ENCODE peak calls at places on chromosomes 16 and 17, in four cellular contexts. W, J, Z and C are unnamed samples.

GRCh38 chr16:50269061-50269705 is 2.8 kb downstream of the ADCY7 start:
- DNase-seq in W (no peak), J (no peak), Z (peak; percentile 53), C (no peak)

GRCh38 chr16:49556252-49557069 is 182.9 kb downstream of the C16orf78 start:
- DNase-seq in W (peak; percentile 68), J (peak; percentile 4), Z (no peak), C (no peak)

GRCh38 chr16:31875112-31875803 is 1.7 kb downstream of the ZNF267 start:
- DNase-seq in W (peak; percentile 62), J (peak; percentile 35), Z (no peak), C (no peak)

GRCh38 chr17:47288531-47289116 is 35.0 kb downstream of the ITGB3 start:
- DNase-seq in W (peak; percentile 6), J (peak; percentile 18), Z (no peak), C (no peak)

GRCh38 chr17:34243732-34244299 is 11.3 kb upstream of the CCL2 start:
- DNase-seq in W (no peak), J (peak; percentile 5), Z (no peak), C (no peak)

GRCh38 chr16:53091508-53092211 is 36.9 kb downstream of the CHD9 start:
- DNase-seq in W (peak; percentile 92), J (peak; percentile 46), Z (peak; percentile 89), C (no peak)

GRCh38 chr16:3188925-3189825 is 1.2 kb downstream of the OR1F1 start:
- DNase-seq in W (peak; percentile 72), J (peak; percentile 54), Z (no peak), C (no peak)

GRCh38 chr17:64259922-64260321 is 3.1 kb downstream of the TEX2 start:
- DNase-seq in W (peak; percentile 74), J (peak; percentile 68), Z (no peak), C (peak; percentile 50)

GRCh38 chr17:82370471-82371332 is 863 bp upstream of the UTS2R start:
- DNase-seq in W (peak; percentile 26), J (no peak), Z (peak; percentile 35), C (no peak)

GRCh38 chr17:57911834-57912673 is 43.2 kb downstream of the CUEDC1 start:
- DNase-seq in W (no peak), J (peak; percentile 50), Z (peak; percentile 96), C (no peak)

GRCh38 chr16:10405386-10405939 is 19.6 kb downstream of the ATF7IP2 start:
- DNase-seq in W (no peak), J (no peak), Z (no peak), C (no peak)

GRCh38 chr16:74999683-75000480 is 1.1 kb downstream of the ZNRF1 start:
- DNase-seq in W (peak; percentile 77), J (peak; percentile 29), Z (peak; percentile 77), C (no peak)

GRCh38 chr17:63956296-63956920 is 16.3 kb downstream of the SCN4A start:
- DNase-seq in W (peak; percentile 9), J (no peak), Z (no peak), C (no peak)

GRCh38 chr16:79283578-79283977 is 317.0 kb downstream of the MAF start:
- DNase-seq in W (no peak), J (no peak), Z (no peak), C (no peak)

GRCh38 chr17:4733073-4733531 is 1.9 kb downstream of the MED11 start:
- DNase-seq in W (no peak), J (no peak), Z (peak; percentile 65), C (no peak)

GRCh38 chr17:81200695-81201580 is 21.8 kb downstream of the CEP131 start:
- DNase-seq in W (peak; percentile 86), J (peak; percentile 57), Z (no peak), C (peak; percentile 49)

GRCh38 chr16:2170080-2170479 is 14.5 kb downstream of the TRAF7 start:
- DNase-seq in W (no peak), J (no peak), Z (no peak), C (no peak)

GRCh38 chr16:2172688-2173335 is 17.2 kb downstream of the TRAF7 start:
- DNase-seq in W (no peak), J (no peak), Z (no peak), C (no peak)

GRCh38 chr16:2171601-2172178 is 16.1 kb downstream of the TRAF7 start:
- DNase-seq in W (no peak), J (no peak), Z (no peak), C (no peak)

GRCh38 chr16:2173366-2173765 is 17.8 kb downstream of the TRAF7 start:
- DNase-seq in W (no peak), J (no peak), Z (no peak), C (no peak)

GRCh38 chr16:2170587-2171435 is 15.2 kb downstream of the TRAF7 start:
- DNase-seq in W (no peak), J (no peak), Z (no peak), C (no peak)
- H3K4me3 ChIP-seq in W (no peak overlapping the region), J (no peak overlapping the region), Z (no peak overlapping the region), C (no peak overlapping the region)

DNA sequence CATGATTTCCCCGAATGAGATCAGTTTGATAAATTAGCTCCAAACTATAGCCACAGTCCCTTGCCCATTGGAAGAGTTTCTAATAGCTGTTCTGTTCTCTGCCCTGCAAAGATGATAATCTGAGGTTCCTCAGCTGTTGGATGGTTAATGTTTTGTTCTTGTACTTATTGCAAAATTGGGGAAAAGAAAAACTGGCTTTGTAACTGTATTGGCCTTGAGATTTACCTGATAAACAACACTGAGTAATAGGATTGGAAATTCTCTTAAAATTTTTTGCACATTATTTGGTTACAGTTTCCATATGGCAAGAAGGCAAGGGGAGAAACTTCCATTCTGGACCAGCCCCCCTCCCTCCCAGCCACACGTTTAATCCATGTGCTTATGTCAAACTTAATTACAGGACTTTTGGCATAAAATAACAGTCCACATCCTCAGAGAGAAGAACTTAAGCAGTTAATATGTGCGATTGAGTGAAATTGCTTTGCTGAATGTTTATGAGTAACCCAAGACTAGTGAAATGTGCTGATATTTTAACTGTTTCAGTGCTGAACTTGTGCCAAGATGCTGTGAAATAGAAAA is 119.1 kb upstream of the ZFHX3 start:
- DNase-seq in W (peak; percentile 46), J (no peak), Z (no peak), C (no peak)
- H3K4me3 ChIP-seq in W (peak overlapping the region; percentile 59), J (no peak overlapping the region), Z (peak overlapping the region; percentile 31), C (no peak overlapping the region)

GRCh38 chr17:14070344-14071007 is 1.2 kb downstream of the COX10 start:
- DNase-seq in W (no peak), J (no peak), Z (no peak), C (no peak)
- H3K4me3 ChIP-seq in W (peak overlapping the region; percentile 94), J (no peak overlapping the region), Z (peak overlapping the region; percentile 80), C (no peak overlapping the region)

GRCh38 chr16:59330030-59330670 is 596.0 kb upstream of the GOT2 start:
- DNase-seq in W (no peak), J (no peak), Z (no peak), C (no peak)
- H3K4me3 ChIP-seq in W (no peak overlapping the region), J (no peak overlapping the region), Z (no peak overlapping the region), C (no peak overlapping the region)

GRCh38 chr16:80991792-80992430 is 14.8 kb downstream of the CMC2 start:
- DNase-seq in W (no peak), J (no peak), Z (no peak), C (no peak)

GRCh38 chr16:80994451-80994850 is 12.2 kb downstream of the CMC2 start:
- DNase-seq in W (peak; percentile 30), J (peak; percentile 48), Z (no peak), C (no peak)

GRCh38 chr16:80990978-80991377 is 15.7 kb downstream of the CMC2 start:
- DNase-seq in W (no peak), J (no peak), Z (no peak), C (no peak)

GRCh38 chr16:80992676-80993292 is 13.9 kb downstream of the CMC2 start:
- DNase-seq in W (peak; percentile 39), J (no peak), Z (no peak), C (no peak)

GRCh38 chr16:80993293-80993691 is 13.4 kb downstream of the CMC2 start:
- DNase-seq in W (peak; percentile 91), J (peak; percentile 95), Z (no peak), C (peak; percentile 74)
- H3K4me3 ChIP-seq in W (peak overlapping the region; percentile 64), J (no peak overlapping the region), Z (no peak overlapping the region), C (peak overlapping the region; percentile 9)

GRCh38 chr17:970388-970768 is 9.2 kb downstream of the NXN start:
- DNase-seq in W (no peak), J (no peak), Z (no peak), C (no peak)

GRCh38 chr17:965311-965989 is 14.1 kb downstream of the NXN start:
- DNase-seq in W (no peak), J (peak; percentile 55), Z (no peak), C (no peak)

GRCh38 chr17:969767-970387 is 9.7 kb downstream of the NXN start:
- DNase-seq in W (peak; percentile 65), J (no peak), Z (no peak), C (no peak)

GRCh38 chr17:967122-967521 is 12.5 kb downstream of the NXN start:
- DNase-seq in W (no peak), J (no peak), Z (no peak), C (no peak)

DNA sequence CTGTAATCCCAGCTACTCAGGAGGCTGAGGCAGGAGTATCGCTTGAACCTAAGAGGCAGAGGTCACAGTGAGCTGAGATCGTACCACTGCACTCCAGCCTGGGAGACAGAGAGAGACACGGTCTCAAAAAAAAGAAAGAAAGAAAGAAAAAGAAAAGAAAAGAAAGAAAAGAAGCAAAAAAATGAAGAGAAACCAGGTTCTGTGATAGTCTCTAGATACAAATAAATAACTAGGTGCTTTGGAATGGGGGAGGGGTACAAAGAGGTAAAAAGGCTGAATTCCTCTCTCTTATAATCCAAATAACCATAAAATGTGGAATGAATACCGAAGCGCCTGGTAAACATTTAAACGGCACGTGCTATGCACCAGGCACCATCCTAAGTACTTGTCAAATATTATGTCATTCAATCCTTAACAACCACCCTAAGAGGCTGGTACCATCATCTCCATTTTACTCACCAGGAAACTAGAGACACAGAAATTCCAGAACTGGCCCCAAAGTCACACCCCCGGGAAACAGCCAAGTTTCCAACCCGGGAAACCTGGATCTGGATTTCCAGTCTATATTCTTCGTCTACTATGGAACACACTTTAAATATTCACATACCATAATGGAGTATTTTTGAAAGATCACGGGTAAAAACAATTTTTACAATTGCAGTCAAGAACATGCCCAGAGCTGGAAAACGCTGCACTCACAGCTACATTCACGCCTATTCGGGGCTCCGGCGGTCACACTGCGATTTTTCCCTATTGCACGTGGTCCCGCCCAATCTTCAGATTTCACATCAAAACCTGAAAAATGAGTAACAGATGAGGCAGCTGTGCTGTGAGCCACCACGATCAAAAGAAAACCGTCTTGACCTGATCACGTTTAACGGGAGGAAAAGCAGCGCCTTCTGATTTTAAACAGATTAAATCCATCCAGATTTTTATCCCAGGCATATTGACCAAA is 10.5 kb downstream of the NXN start:
- DNase-seq in W (peak; percentile 83), J (peak; percentile 32), Z (no peak), C (no peak)
- H3K4me3 ChIP-seq in W (peak overlapping the region; percentile 53), J (no peak overlapping the region), Z (no peak overlapping the region), C (peak overlapping the region; percentile 27)